ENCODE peak calls at places on chromosomes 16 and 17, in five cellular contexts. J, Y, G, B and X are unnamed samples.

GRCh38 chr17:18238299-18238698 is 12.9 kb downstream of the LLGL1 start:
- DNase-seq in Y (no peak), G (no peak), B (no peak), J (no peak), X (no peak)

GRCh38 chr17:40122466-40122943 is 734 bp downstream of the MSL1 start:
- DNase-seq in J (peak; percentile 53), B (peak; percentile 80), G (no peak), Y (no peak), X (no peak)

GRCh38 chr16:57469046-57469445 is 6.6 kb downstream of the POLR2C start:
- DNase-seq in Y (no peak), B (no peak), J (no peak), G (no peak), X (no peak)

GRCh38 chr16:50600582-50601283 is 52.5 kb downstream of the NKD1 start:
- DNase-seq in Y (peak; percentile 39), B (no peak), G (no peak), J (no peak), X (no peak)

GRCh38 chr17:19544366-19544765 is 10.7 kb downstream of the SLC47A1 start:
- DNase-seq in J (no peak), G (no peak), Y (no peak), B (no peak), X (no peak)

GRCh38 chr17:80026359-80027042 is 9.2 kb downstream of the TBC1D16 start:
- DNase-seq in Y (no peak), J (no peak), B (no peak), G (no peak), X (no peak)

GRCh38 chr16:71610936-71611871 is 14.8 kb upstream of the MARVELD3 start:
- DNase-seq in J (peak; percentile 85), B (peak; percentile 91), Y (peak; percentile 72), G (peak; percentile 59), X (peak; percentile 25)

GRCh38 chr16:66359012-66359411 is 7.5 kb upstream of the CDH5 start:
- DNase-seq in G (no peak), B (no peak), J (no peak), Y (no peak), X (no peak)

GRCh38 chr16:35525979-35526590 is 2066.7 kb downstream of the TP53TG3F start:
- DNase-seq in G (no peak), B (peak; percentile 59), J (no peak), Y (no peak), X (no peak)

GRCh38 chr16:55668337-55669281 is 12.8 kb downstream of the SLC6A2 start:
- DNase-seq in J (no peak), Y (peak; percentile 33), B (no peak), G (no peak), X (no peak)

GRCh38 chr16:88748364-88748763 is 36.7 kb downstream of the PIEZO1 start:
- DNase-seq in Y (no peak), G (no peak), B (no peak), J (no peak), X (no peak)

GRCh38 chr17:6940186-6940649 is 55.6 kb upstream of the ALOX12 start:
- DNase-seq in J (peak; percentile 72), G (no peak), B (peak; percentile 8), Y (no peak), X (no peak)

GRCh38 chr16:4945560-4946502 is 8.9 kb upstream of the PPL start:
- DNase-seq in B (no peak), G (peak; percentile 74), J (no peak), Y (no peak), X (no peak)

GRCh38 chr17:2336215-2337151 is at the start of gene TSR1:
- DNase-seq in G (peak; percentile 74), B (peak; percentile 97), J (peak; percentile 94), Y (peak; percentile 87), X (peak; percentile 55)

GRCh38 chr17:80263253-80264047 is 2.8 kb downstream of the RNF213 start:
- DNase-seq in B (peak; percentile 70), G (no peak), Y (peak; percentile 98), J (peak; percentile 49), X (peak; percentile 89)

GRCh38 chr17:32491371-32492280 is 4.8 kb downstream of the CDK5R1 start:
- DNase-seq in Y (no peak), B (peak; percentile 47), G (no peak), J (peak; percentile 56), X (no peak)

GRCh38 chr17:68383443-68384321 is 73.6 kb downstream of the WIPI1 start:
- DNase-seq in G (peak; percentile 86), J (no peak), B (no peak), Y (peak; percentile 99), X (no peak)

GRCh38 chr16:8901318-8901861 is 19.2 kb downstream of the LITAFD start:
- DNase-seq in J (no peak), G (no peak), B (no peak), Y (no peak), X (no peak)

GRCh38 chr17:69524854-69525253 is 110.4 kb downstream of the MAP2K6 start:
- DNase-seq in B (no peak), G (no peak), Y (no peak), J (no peak), X (no peak)

GRCh38 chr17:59074494-59074893 is 32.2 kb downstream of the TRIM37 start:
- DNase-seq in J (no peak), Y (no peak), G (no peak), B (no peak), X (no peak)

GRCh38 chr17:7132511-7133094 is 18.0 kb upstream of the ASGR2 start:
- DNase-seq in G (no peak), Y (peak; percentile 61), J (no peak), B (no peak), X (peak; percentile 84)

GRCh38 chr17:29115906-29116651 is 64.1 kb downstream of the MYO18A start:
- DNase-seq in J (peak; percentile 57), B (peak; percentile 85), G (peak; percentile 35), Y (peak; percentile 36), X (no peak)

GRCh38 chr16:50841081-50841886 is 99.4 kb downstream of the CYLD start:
- DNase-seq in J (peak; percentile 90), G (no peak), Y (no peak), B (no peak), X (no peak)

GRCh38 chr17:68290268-68290954 is 516 bp downstream of the SLC16A6 start:
- DNase-seq in G (no peak), B (peak; percentile 60), Y (no peak), J (no peak), X (no peak)

GRCh38 chr16:57113042-57113453 is 20.7 kb downstream of the CPNE2 start:
- DNase-seq in J (no peak), B (no peak), Y (no peak), G (no peak), X (no peak)

GRCh38 chr16:72937360-72937759 is 110.6 kb downstream of the ZFHX3 start:
- DNase-seq in Y (peak; percentile 49), B (no peak), G (no peak), J (no peak), X (no peak)

GRCh38 chr16:14219983-14220382 is 148.9 kb downstream of the MRTFB start:
- DNase-seq in G (no peak), Y (peak; percentile 24), B (no peak), J (no peak), X (no peak)

GRCh38 chr17:22267019-22267418 is 574.7 kb downstream of the KCNJ18 start:
- DNase-seq in G (no peak), J (no peak), B (no peak), Y (no peak), X (no peak)

GRCh38 chr17:82153295-82153691 is 55.3 kb upstream of the FASN start:
- DNase-seq in B (peak; percentile 39), G (no peak), J (no peak), Y (no peak), X (no peak)

GRCh38 chr17:82151106-82151957 is 53.3 kb upstream of the FASN start:
- DNase-seq in J (no peak), B (peak; percentile 29), G (no peak), Y (no peak), X (no peak)

GRCh38 chr17:82152114-82152513 is 54.1 kb upstream of the FASN start:
- DNase-seq in G (no peak), B (peak; percentile 28), J (no peak), Y (no peak), X (no peak)

GRCh38 chr17:82153745-82154375 is 55.8 kb upstream of the FASN start:
- DNase-seq in J (peak; percentile 88), Y (peak; percentile 74), B (peak; percentile 97), G (peak; percentile 54), X (no peak)

DNA sequence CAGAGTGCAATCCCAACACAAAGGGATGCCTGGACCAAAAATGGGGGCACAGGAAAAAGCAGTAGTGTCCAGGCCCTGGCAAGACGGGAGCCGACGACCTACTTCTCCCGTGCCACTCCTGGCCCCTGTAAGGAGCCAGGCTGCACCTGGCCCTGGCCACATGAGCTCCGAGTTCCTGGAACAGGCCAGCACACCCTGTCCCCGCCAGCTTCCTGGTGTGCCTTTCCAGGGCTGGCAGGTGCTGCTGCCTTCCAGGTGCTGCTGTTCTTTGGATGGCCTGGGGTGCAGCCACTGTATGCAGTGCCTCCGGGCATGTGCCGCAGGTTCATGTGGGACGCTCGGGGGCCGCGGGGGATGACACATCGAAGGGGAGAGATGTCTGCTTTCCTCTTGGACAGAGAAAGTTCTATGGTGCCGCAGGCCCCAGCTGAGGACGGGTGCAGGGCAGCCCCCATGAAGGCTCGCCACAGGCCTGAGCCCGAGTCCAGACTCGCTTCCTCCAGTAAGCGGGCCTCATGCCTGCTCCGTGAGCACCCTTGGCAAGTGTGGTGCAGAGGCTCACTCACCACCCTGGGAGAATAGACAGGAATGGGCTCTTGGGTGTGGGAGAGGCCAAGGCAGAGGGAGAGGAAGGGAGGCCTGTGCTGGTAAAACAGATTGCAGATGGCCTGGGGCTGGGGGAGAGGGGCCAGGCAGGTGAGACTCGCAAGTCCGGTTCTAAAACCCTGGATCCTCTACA is 54.7 kb upstream of the FASN start:
- DNase-seq in G (no peak), J (no peak), Y (no peak), B (no peak), X (no peak)
- TF ChIP-seq ZBTB33 in G (no peak), J (no peak), Y (no peak), B (no peak), X (no peak)

DNA sequence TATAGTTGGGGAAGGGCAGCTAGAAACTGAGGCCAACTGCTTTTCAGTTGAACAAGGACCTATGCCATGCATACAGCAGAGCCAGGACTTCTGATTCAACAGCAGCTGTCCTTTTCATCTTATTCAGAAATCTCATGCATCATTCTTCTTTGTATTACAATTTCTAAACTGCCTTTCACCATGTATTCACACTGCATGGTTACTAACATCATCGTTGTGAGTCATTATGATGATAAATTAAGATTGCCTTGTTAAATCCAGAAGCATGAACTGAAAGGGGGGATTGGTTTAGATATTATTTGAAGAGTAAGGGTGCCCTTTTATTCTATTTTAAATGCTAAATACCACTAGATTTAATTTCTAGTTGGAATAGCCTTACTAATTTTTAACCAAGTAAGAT is 1470.1 kb upstream of the GOT2 start:
- DNase-seq in G (no peak), J (no peak), B (no peak), Y (no peak), X (no peak)
- TF ChIP-seq ZBTB33 in G (no peak), J (no peak), B (no peak), Y (no peak), X (no peak)

DNA sequence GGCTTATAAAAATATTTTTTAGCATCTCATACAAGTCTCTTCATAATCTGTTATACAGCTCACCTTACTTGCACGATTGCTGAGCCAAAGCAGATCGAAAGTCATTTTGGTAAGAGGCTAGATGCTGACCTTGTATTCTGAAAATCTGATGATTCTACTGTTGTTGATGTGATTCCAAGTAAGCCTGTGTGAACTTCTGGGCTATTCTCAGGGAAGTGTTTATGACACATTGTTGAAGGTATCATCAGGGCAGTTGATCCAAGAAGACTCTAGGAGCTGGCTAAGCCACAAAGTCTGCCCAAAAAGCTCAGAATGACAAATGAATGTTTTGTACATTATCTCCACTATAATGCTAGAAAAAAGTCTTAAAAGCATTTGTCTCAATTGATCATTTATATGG is 16.0 kb downstream of the OMG start:
- DNase-seq in Y (no peak), J (no peak), G (no peak), B (no peak), X (no peak)
- TF ChIP-seq ZBTB33 in Y (no peak), J (no peak), G (no peak), B (no peak), X (no peak)

GRCh38 chr17:64061157-64061898 is 40.9 kb upstream of the ICAM2 start:
- DNase-seq in J (no peak), B (no peak), Y (no peak), G (no peak), X (peak; percentile 68)
- TF ChIP-seq ZBTB33 in J (no peak), B (no peak), Y (no peak), G (no peak), X (no peak)